ENCODE peak calls at places on chromosome 10, in six cellular contexts. O, W, M, I, Z and U are unnamed samples.
A peak's percentile ranks its signal among the peaks of the same experiment; 100 is the strongest.

GRCh38 chr10:90621577-90621976 is 236.3 kb downstream of the HTR7 start:
- DNase-seq in O (no peak), W (no peak), M (no peak), I (no peak), Z (no peak), U (no peak)

GRCh38 chr10:15419279-15419874 is 48.3 kb upstream of the FAM171A1 start:
- DNase-seq in O (peak; percentile 29), W (no peak), M (no peak), I (no peak), Z (peak; percentile 47), U (no peak)

GRCh38 chr10:6185039-6185716 is 17.6 kb upstream of the PFKFB3 start:
- DNase-seq in O (no peak), W (no peak), M (no peak), I (no peak), Z (no peak), U (no peak)

GRCh38 chr10:124646483-124647352 is 97.5 kb downstream of the FAM53B start:
- DNase-seq in O (peak; percentile 43), W (no peak), M (no peak), I (no peak), Z (peak; percentile 58), U (no peak)

GRCh38 chr10:93916257-93917063 is 22.7 kb downstream of the SLC35G1 start:
- DNase-seq in O (peak; percentile 34), W (no peak), M (no peak), I (no peak), Z (no peak), U (no peak)

GRCh38 chr10:93703066-93703465 is 674 bp upstream of the FRA10AC1 start:
- DNase-seq in O (no peak), W (no peak), M (no peak), I (no peak), Z (no peak), U (no peak)

GRCh38 chr10:74055383-74056065 is 57.6 kb downstream of the VCL start:
- DNase-seq in O (no peak), W (no peak), M (no peak), I (no peak), Z (no peak), U (no peak)

GRCh38 chr10:6300106-6300783 is 97.5 kb downstream of the PFKFB3 start:
- DNase-seq in O (no peak), W (peak; percentile 25), M (peak; percentile 97), I (no peak), Z (no peak), U (no peak)

DNA sequence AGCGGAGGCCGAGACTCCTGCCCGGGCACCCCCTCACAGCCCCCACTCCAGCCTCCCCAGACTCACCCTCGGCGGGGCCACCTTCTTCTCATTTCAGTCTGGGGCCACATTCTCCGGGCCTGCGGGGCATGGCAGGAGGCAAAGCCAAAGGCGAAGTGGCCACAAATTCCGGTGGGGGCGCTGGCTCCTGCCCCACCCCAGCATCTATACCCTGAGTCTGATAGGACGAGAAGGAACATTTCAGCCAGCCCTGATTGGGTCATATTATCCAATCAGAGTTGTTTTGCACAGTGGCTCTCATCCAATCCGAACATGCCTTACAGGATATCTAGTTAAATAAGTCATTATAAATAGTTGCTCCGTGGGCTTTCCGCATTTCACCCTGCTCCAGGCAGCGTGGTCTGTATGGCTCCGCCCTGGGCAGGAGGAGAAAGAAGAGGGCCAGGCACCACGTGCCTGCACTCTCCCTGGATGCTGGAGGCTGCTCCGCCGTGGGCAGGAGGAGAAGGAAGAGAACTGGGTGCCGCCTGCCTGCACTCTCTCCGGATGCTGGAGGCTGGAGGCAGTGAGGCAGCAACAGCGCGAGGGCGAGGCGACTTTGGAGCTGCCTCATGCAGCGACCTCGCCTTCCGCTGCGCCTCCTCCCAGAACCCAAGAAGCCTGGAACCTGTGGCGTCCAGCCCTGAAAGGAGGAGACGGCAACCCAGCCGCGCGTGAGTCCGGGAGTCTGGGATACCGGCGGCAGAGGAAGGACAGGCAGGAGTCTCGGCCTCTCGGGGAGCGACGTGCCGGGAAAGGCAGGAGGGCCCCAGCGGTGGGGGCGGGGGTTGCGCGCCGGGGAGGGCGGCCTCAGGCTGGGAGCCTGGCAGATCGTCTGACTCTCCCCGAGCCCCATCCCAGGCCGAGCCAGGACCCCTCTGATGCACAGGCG is 162.9 kb downstream of the ZNF33B start:
- DNase-seq in O (peak; percentile 6), W (no peak), M (no peak), I (no peak), Z (peak; percentile 36), U (no peak)
- TF ChIP-seq TAF1 in O (no peak), W (no peak), M (no peak), I (no peak), Z (no peak), U (no peak)

DNA sequence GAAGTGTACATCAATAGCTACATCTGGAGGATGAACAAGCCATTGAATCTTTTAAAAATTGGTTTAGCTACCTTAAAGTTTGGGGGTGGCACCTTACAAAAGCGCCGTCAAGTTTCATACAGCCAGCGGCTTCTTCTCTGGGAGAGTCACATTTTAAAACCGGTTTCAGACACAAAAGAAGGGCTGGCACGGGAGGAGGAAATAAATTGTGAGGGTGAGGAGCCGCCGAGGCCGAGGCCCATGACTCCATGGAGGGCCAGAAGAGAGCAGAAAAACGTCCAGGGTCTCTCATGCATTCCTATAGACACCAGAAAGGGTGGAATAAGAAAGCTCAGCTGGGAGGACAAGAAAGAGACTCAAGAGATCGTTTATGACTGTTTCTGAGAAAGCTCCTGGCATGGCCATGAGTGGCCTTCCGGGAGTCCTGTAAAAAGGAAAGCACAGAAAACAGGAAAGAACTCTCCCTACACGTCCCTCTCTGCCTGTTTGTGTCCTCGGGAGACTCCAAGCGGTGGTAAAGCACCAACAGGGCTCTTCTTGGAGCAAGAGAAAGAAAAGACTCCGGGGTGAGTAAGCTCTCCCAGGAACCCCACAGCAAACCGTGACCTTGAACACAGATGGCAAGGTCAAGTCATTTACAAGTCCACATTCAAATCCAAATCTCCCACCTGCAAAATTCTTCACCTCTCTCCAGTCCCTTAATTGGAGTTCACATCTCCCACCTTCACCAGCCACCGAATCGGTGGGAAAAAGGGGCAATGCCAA is 1.8 kb downstream of the FRAT2 start:
- DNase-seq in O (peak; percentile 77), W (no peak), M (no peak), I (no peak), Z (peak; percentile 42), U (no peak)
- TF ChIP-seq POLR2A in O (peak; percentile 28), W (no peak), M (no peak), I (no peak), Z (no peak), U (no peak)

GRCh38 chr10:44857363-44858016 is 53.6 kb upstream of the TMEM72 start:
- DNase-seq in O (peak; percentile 18), W (peak; percentile 75), M (no peak), I (peak; percentile 89), Z (peak; percentile 85), U (peak; percentile 68)
- TF ChIP-seq POLR2AphosphoS5 in O (no peak), W (no peak), M (no peak), I (no peak), Z (no peak), U (no peak)

DNA sequence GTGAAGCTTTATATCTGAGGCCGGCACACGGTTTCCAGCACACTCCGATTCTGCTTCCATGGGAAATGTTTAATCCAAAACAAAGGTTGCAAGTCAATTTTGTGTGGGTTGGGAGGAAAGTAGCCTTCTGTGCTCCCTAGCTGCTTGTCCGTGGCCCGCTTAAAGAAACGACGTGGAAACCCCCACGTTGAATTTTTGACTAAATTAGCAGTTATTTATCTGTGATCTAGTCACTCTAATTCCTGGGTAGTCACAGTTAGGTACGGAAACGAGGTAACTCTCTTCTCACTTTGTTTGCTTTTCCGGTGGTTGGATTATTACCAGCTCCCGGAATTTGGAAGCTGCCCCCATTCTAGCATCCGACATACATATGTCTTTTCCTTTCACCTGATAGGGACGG is 10.0 kb upstream of the CELF2 start:
- DNase-seq in O (no peak), W (no peak), M (no peak), I (no peak), Z (no peak), U (no peak)
- TF ChIP-seq TAF1 in O (no peak), W (no peak), M (no peak), I (no peak), Z (no peak), U (no peak)

GRCh38 chr10:92591550-92592140 is 1.3 kb upstream of the KIF11 start:
- DNase-seq in O (peak; percentile 74), W (peak; percentile 69), M (peak; percentile 75), I (peak; percentile 78), Z (peak; percentile 66), U (peak; percentile 67)
- TF ChIP-seq POLR2A in O (peak; percentile 82), W (peak; percentile 76), M (peak; percentile 89), I (peak; percentile 51), Z (peak; percentile 77), U (peak; percentile 86)

GRCh38 chr10:58952747-58953466 is 223.5 kb upstream of the PHYHIPL start:
- DNase-seq in O (peak; percentile 53), W (no peak), M (peak; percentile 19), I (no peak), Z (peak; percentile 43), U (no peak)

GRCh38 chr10:58952162-58952561 is 224.3 kb upstream of the PHYHIPL start:
- DNase-seq in O (no peak), W (no peak), M (no peak), I (no peak), Z (no peak), U (no peak)

GRCh38 chr10:58951750-58952149 is 224.7 kb upstream of the PHYHIPL start:
- DNase-seq in O (no peak), W (no peak), M (no peak), I (no peak), Z (no peak), U (no peak)

GRCh38 chr10:58950618-58951017 is 225.8 kb upstream of the PHYHIPL start:
- DNase-seq in O (peak; percentile 12), W (no peak), M (no peak), I (no peak), Z (no peak), U (no peak)

GRCh38 chr10:58951087-58951486 is 225.4 kb upstream of the PHYHIPL start:
- DNase-seq in O (peak; percentile 32), W (no peak), M (no peak), I (no peak), Z (no peak), U (no peak)
- TF ChIP-seq POLR2AphosphoS5 in O (no peak), W (no peak), M (no peak), I (no peak), Z (no peak), U (no peak)

DNA sequence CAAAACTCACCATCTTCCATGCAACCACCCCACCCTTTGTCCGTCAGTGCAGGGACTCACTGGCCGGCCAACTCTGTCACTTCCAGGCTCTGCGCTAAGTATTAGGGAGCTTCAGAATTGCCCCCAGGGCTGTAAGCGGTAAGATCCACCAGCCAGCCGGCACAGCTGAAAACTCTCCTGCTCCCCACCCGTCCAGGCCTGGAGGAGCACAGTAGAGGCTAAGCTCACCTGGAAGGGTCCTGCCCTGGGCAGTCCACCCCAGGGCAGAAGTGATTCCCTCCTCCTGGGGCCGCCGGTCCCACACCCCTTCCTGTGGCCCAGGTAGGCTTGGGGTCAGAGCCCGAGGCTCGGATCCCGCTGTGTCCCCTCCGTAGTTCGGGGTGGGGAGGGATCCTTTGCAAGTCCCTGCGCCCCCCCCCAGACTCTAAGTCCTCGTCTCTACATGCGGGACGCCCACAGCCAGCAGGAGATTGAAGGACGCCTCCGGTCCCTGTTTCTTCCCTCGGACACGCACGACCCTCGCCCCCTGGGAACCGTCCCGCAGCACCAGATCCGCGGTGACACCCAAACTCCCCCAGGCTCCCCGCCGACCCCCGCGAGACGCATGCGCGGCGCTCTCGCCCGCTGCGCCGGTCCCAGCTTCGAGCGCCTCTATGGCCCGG is 138.9 kb downstream of the ARHGAP22 start:
- DNase-seq in O (no peak), W (no peak), M (no peak), I (no peak), Z (no peak), U (no peak)
- TF ChIP-seq TAF1 in O (no peak), W (no peak), M (no peak), I (no peak), Z (no peak), U (no peak)